ENCODE peak calls at places on chromosomes 6 and 20, in nine cellular contexts. F, V, J, U, T, X, Q, Z and H are unnamed samples.

GRCh38 chr6:32081168-32081624 is 27.9 kb downstream of the TNXB start:
- DNase-seq in F (no peak), X (no peak), Q (no peak), T (peak; percentile 42), V (peak; percentile 56), U (no peak), Z (no peak), J (peak; percentile 48), H (no peak)

GRCh38 chr6:71349976-71350615 is 61.5 kb downstream of the OGFRL1 start:
- DNase-seq in J (peak; percentile 52), U (no peak), F (no peak), Q (no peak), X (no peak), Z (no peak), V (no peak), T (no peak), H (no peak)

GRCh38 chr6:130913119-130913518 is 85.9 kb downstream of the SMLR1 start:
- DNase-seq in J (no peak), U (no peak), V (peak; percentile 18), Q (no peak), F (no peak), X (no peak), T (no peak), Z (peak; percentile 11), H (no peak)

GRCh38 chr20:61670274-61670673 is 395.4 kb downstream of the TAF4 start:
- DNase-seq in T (no peak), F (no peak), J (no peak), Z (no peak), U (no peak), V (no peak), Q (no peak), X (no peak), H (no peak)

GRCh38 chr20:37343212-37343993 is 2.5 kb upstream of the SRC start:
- DNase-seq in F (no peak), V (peak; percentile 77), Q (no peak), X (no peak), J (no peak), U (no peak), T (no peak), Z (no peak), H (no peak)

GRCh38 chr20:45100563-45101245 is at the start of gene KCNS1:
- DNase-seq in Q (no peak), V (no peak), X (no peak), Z (peak; percentile 14), F (no peak), T (peak; percentile 29), J (no peak), U (no peak), H (no peak)

GRCh38 chr6:157139054-157139708 is 184.1 kb downstream of the TMEM242 start:
- DNase-seq in X (no peak), V (no peak), J (no peak), F (no peak), U (no peak), Z (no peak), Q (no peak), T (no peak), H (no peak)

GRCh38 chr6:108844632-108845031 is 3.6 kb upstream of the ARMC2 start:
- DNase-seq in X (no peak), J (no peak), F (no peak), V (no peak), U (no peak), Q (no peak), Z (no peak), T (no peak), H (no peak)

GRCh38 chr20:10209091-10209490 is 9.5 kb upstream of the SNAP25 start:
- DNase-seq in V (no peak), U (no peak), J (no peak), X (no peak), F (no peak), T (no peak), Q (peak; percentile 23), Z (no peak), H (no peak)